ENCODE peak calls at places on chromosome 18, in nine cellular contexts. One of them, this sample, is unnamed.

GRCh38 chr18:26322892-26323653 is 96.8 kb downstream of the TAF4B start:
- DNase-seq in HuH-7: no peak
- DNase-seq in amniotic stem cell: no peak
- DNase-seq in Calu3: no peak
- DNase-seq in activated effector memory CD4-positive, alpha-beta T cell treated with anti-CD3 and anti-CD28 coated beads, Interleukin-2, amount 50 U/mL, for 16 hours: no peak
- DNase-seq in activated T-cell treated with anti-CD3 and anti-CD28 coated beads for 4 hours: no peak
- DNase-seq in posterior cingulate gyrus: no peak
- DNase-seq in hippocampal formation: no peak
- DNase-seq in hypothalamus: no peak
- DNase-seq in this sample: no peak

GRCh38 chr18:59357928-59358327 is 1.1 kb downstream of the LMAN1 start:
- DNase-seq in activated T-cell treated with anti-CD3 and anti-CD28 coated beads for 4 hours: peak
- DNase-seq in activated effector memory CD4-positive, alpha-beta T cell treated with anti-CD3 and anti-CD28 coated beads, Interleukin-2, amount 50 U/mL, for 16 hours: no peak
- DNase-seq in amniotic stem cell: no peak
- DNase-seq in posterior cingulate gyrus: no peak
- DNase-seq in HuH-7: no peak
- DNase-seq in hypothalamus: no peak
- DNase-seq in Calu3: no peak
- DNase-seq in hippocampal formation: no peak
- DNase-seq in this sample: no peak

GRCh38 chr18:78976697-78977626 is 2.7 kb upstream of the SALL3 start:
- DNase-seq in Calu3: no peak
- DNase-seq in HuH-7: no peak
- DNase-seq in activated effector memory CD4-positive, alpha-beta T cell treated with anti-CD3 and anti-CD28 coated beads, Interleukin-2, amount 50 U/mL, for 16 hours: no peak
- DNase-seq in hippocampal formation: no peak
- DNase-seq in amniotic stem cell: no peak
- DNase-seq in activated T-cell treated with anti-CD3 and anti-CD28 coated beads for 4 hours: no peak
- DNase-seq in hypothalamus: no peak
- DNase-seq in posterior cingulate gyrus: no peak
- DNase-seq in this sample: no peak

GRCh38 chr18:48740846-48741485 is 202.1 kb downstream of the CTIF start:
- DNase-seq in amniotic stem cell: no peak
- DNase-seq in Calu3: no peak
- DNase-seq in posterior cingulate gyrus: no peak
- DNase-seq in HuH-7: no peak
- DNase-seq in hippocampal formation: no peak
- DNase-seq in hypothalamus: no peak
- DNase-seq in activated T-cell treated with anti-CD3 and anti-CD28 coated beads for 4 hours: no peak
- DNase-seq in activated effector memory CD4-positive, alpha-beta T cell treated with anti-CD3 and anti-CD28 coated beads, Interleukin-2, amount 50 U/mL, for 16 hours: no peak
- DNase-seq in this sample: no peak

GRCh38 chr18:35174093-35174731 is 66.6 kb upstream of the ZNF397 start:
- DNase-seq in activated effector memory CD4-positive, alpha-beta T cell treated with anti-CD3 and anti-CD28 coated beads, Interleukin-2, amount 50 U/mL, for 16 hours: no peak
- DNase-seq in hippocampal formation: no peak
- DNase-seq in HuH-7: no peak
- DNase-seq in activated T-cell treated with anti-CD3 and anti-CD28 coated beads for 4 hours: no peak
- DNase-seq in posterior cingulate gyrus: no peak
- DNase-seq in hypothalamus: no peak
- DNase-seq in Calu3: no peak
- DNase-seq in amniotic stem cell: no peak
- DNase-seq in this sample: no peak

GRCh38 chr18:40897884-40898283 is 1057.2 kb upstream of the PIK3C3 start:
- DNase-seq in Calu3: no peak
- DNase-seq in HuH-7: no peak
- DNase-seq in activated effector memory CD4-positive, alpha-beta T cell treated with anti-CD3 and anti-CD28 coated beads, Interleukin-2, amount 50 U/mL, for 16 hours: no peak
- DNase-seq in hypothalamus: no peak
- DNase-seq in amniotic stem cell: no peak
- DNase-seq in posterior cingulate gyrus: no peak
- DNase-seq in activated T-cell treated with anti-CD3 and anti-CD28 coated beads for 4 hours: no peak
- DNase-seq in hippocampal formation: no peak
- DNase-seq in this sample: no peak

GRCh38 chr18:55018602-55019001 is 59.3 kb upstream of the CCDC68 start:
- DNase-seq in posterior cingulate gyrus: no peak
- DNase-seq in HuH-7: no peak
- DNase-seq in Calu3: no peak
- DNase-seq in hypothalamus: no peak
- DNase-seq in activated effector memory CD4-positive, alpha-beta T cell treated with anti-CD3 and anti-CD28 coated beads, Interleukin-2, amount 50 U/mL, for 16 hours: no peak
- DNase-seq in activated T-cell treated with anti-CD3 and anti-CD28 coated beads for 4 hours: no peak
- DNase-seq in amniotic stem cell: peak
- DNase-seq in hippocampal formation: no peak
- DNase-seq in this sample: no peak

GRCh38 chr18:67310826-67311225 is 205.7 kb downstream of the DSEL start:
- DNase-seq in hypothalamus: no peak
- DNase-seq in HuH-7: no peak
- DNase-seq in posterior cingulate gyrus: no peak
- DNase-seq in amniotic stem cell: no peak
- DNase-seq in Calu3: no peak
- DNase-seq in activated effector memory CD4-positive, alpha-beta T cell treated with anti-CD3 and anti-CD28 coated beads, Interleukin-2, amount 50 U/mL, for 16 hours: no peak
- DNase-seq in hippocampal formation: no peak
- DNase-seq in activated T-cell treated with anti-CD3 and anti-CD28 coated beads for 4 hours: no peak
- DNase-seq in this sample: no peak

This sample was measured in C1 segment of cervical spinal cord.